ENCODE peak calls at places on chromosomes 3 and 15, in ten cellular contexts. O is naive thymus-derived CD4-positive, alpha-beta T cell; M is SJSA1; W is body of pancreas; A is heart right ventricle; C is suprapubic skin; S is Panc1; I is neuronal stem cell; D is A549; Z is upper lobe of right lung. H is an unnamed sample.

GRCh38 chr3:135970500-135971116 is 5.1 kb downstream of the PPP2R3A start:
- DNase-seq in W (no peak), I (no peak), S (no peak), C (no peak), O (no peak), A (no peak), D (no peak), Z (no peak), M (no peak), H (no peak)

GRCh38 chr3:172520332-172520831 is 2.8 kb downstream of the TNFSF10 start:
- DNase-seq in W (no peak), Z (no peak), C (no peak), M (peak; percentile 59), I (no peak), D (no peak), O (no peak), A (no peak), S (no peak), H (no peak)

GRCh38 chr15:96262097-96262496 is 68.4 kb upstream of the NR2F2 start:
- DNase-seq in O (no peak), I (no peak), M (no peak), D (no peak), S (no peak), A (no peak), W (no peak), Z (no peak), C (no peak), H (no peak)

GRCh38 chr3:25589104-25589782 is 75.5 kb downstream of the TOP2B start:
- DNase-seq in Z (no peak), W (no peak), M (no peak), S (no peak), A (no peak), I (no peak), C (no peak), O (no peak), D (peak; percentile 29), H (no peak)

GRCh38 chr3:99639579-99639978 is 1.2 kb downstream of the COL8A1 start:
- DNase-seq in D (no peak), M (no peak), I (no peak), S (no peak), O (no peak), A (no peak), Z (no peak), C (no peak), W (no peak), H (no peak)

GRCh38 chr3:196134691-196135090 is 52.8 kb upstream of the TFRC start:
- DNase-seq in I (no peak), A (no peak), C (no peak), O (no peak), W (no peak), S (no peak), M (no peak), Z (no peak), D (no peak), H (no peak)

GRCh38 chr3:44842376-44842775 is 19.3 kb upstream of the TMEM42 start:
- DNase-seq in D (no peak), C (no peak), A (no peak), I (no peak), S (no peak), O (no peak), W (no peak), Z (no peak), M (no peak), H (no peak)

GRCh38 chr3:17749705-17750293 is 7.4 kb upstream of the TBC1D5 start:
- DNase-seq in W (no peak), I (no peak), M (no peak), C (no peak), S (no peak), O (no peak), D (no peak), A (no peak), Z (no peak), H (no peak)

GRCh38 chr3:192169332-192169915 is 557.9 kb downstream of the FGF12 start:
- DNase-seq in M (no peak), W (no peak), S (no peak), D (no peak), C (no peak), O (no peak), Z (no peak), A (no peak), I (no peak), H (no peak)

GRCh38 chr3:129409541-129409940 is 18.9 kb downstream of the EFCAB12 start:
- DNase-seq in M (no peak), O (no peak), A (no peak), I (no peak), D (no peak), Z (no peak), W (no peak), S (no peak), C (no peak), H (no peak)

GRCh38 chr3:98740324-98740723 is 22.8 kb upstream of the ST3GAL6 start:
- DNase-seq in C (no peak), Z (no peak), S (no peak), M (no peak), A (no peak), W (no peak), O (no peak), D (no peak), I (no peak), H (no peak)

GRCh38 chr3:156285626-156286025 is 165.2 kb downstream of the KCNAB1 start:
- DNase-seq in C (no peak), A (no peak), Z (no peak), W (no peak), D (no peak), I (no peak), O (no peak), M (no peak), S (no peak), H (no peak)

GRCh38 chr3:156290917-156291268 is 170.5 kb downstream of the KCNAB1 start:
- DNase-seq in S (no peak), O (no peak), D (no peak), C (no peak), I (no peak), M (no peak), A (no peak), Z (no peak), W (no peak), H (no peak)

GRCh38 chr3:156293566-156293965 is 173.2 kb downstream of the KCNAB1 start:
- DNase-seq in Z (no peak), A (no peak), D (no peak), W (no peak), O (no peak), M (no peak), I (no peak), C (no peak), S (no peak), H (no peak)

DNA sequence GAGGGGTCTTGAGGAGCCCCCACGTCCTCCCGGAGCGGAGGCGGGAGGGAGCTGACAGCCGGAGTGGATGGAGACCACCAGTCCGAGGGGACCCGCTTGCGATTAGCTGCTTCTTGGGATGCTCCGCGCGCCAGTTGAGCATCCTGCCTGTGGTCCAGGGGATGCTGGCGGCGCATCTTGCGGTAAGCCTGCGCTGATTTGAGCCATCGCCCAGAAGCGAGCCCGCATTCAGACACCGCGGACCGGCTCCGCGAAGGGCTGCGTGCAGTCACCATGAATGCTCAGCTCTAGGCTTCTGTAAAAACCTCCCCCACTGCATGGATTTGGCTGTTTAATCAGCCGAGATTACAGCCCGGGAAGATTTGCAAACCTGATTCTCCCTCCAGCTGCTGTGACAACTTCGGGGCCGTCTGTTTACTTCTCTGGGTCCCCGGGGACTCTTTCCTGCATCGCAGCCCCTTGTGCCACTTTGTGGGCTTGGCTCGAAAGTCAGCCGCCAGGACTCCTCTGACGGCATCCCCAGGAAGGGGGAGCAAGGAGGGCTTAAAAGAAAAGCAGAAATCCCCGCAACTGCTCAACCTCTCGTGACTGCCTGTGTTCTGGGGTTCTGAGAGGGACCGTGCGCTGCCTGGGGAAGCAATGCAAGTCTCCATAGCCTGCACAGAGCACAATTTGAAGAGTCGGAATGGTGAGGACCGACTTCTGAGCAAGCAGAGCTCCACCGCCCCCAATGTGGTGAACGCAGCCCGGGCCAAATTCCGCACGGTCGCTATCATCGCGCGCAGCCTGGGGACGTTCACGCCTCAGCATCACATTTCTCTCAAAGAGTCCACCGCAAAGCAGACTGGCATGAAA is 171.1 kb downstream of the KCNAB1 start:
- DNase-seq in I (peak; percentile 32), S (no peak), D (no peak), Z (no peak), M (no peak), C (no peak), O (no peak), A (no peak), W (peak; percentile 13), H (no peak)
- H3K4me3 ChIP-seq in I (peak overlapping the region; percentile 76), S (peak overlapping the region; percentile 36), D (no peak overlapping the region), Z (peak overlapping the region; percentile 27), M (peak overlapping the region; percentile 19), C (peak overlapping the region; percentile 37), O (no peak overlapping the region), A (peak overlapping the region; percentile 48), W (no peak overlapping the region), H (no peak overlapping the region)

GRCh38 chr15:26806161-26806560 is 33.3 kb upstream of the GABRB3 start:
- DNase-seq in M (no peak), Z (no peak), S (no peak), C (no peak), D (no peak), A (no peak), O (no peak), I (no peak), W (peak; percentile 61), H (no peak)

GRCh38 chr15:26805470-26805869 is 32.6 kb upstream of the GABRB3 start:
- DNase-seq in S (no peak), M (no peak), A (no peak), I (no peak), Z (no peak), C (no peak), D (no peak), O (no peak), W (no peak), H (no peak)

GRCh38 chr15:26804063-26804804 is 31.4 kb upstream of the GABRB3 start:
- DNase-seq in W (no peak), D (no peak), I (no peak), Z (no peak), O (no peak), S (no peak), M (no peak), A (no peak), C (no peak), H (no peak)

GRCh38 chr15:26807517-26808427 is 34.9 kb upstream of the GABRB3 start:
- DNase-seq in S (no peak), D (no peak), W (no peak), Z (no peak), M (no peak), O (no peak), I (no peak), A (no peak), C (no peak), H (no peak)

GRCh38 chr15:26806574-26806973 is 33.7 kb upstream of the GABRB3 start:
- DNase-seq in M (no peak), C (no peak), Z (no peak), D (no peak), A (no peak), O (no peak), W (no peak), S (no peak), I (no peak), H (no peak)
- H3K9me3 ChIP-seq in M (peaks cover 2% of the 10 kb centered on the region), C (no peaks in the 10 kb centered on the region), Z (no peaks in the 10 kb centered on the region), D (no peaks in the 10 kb centered on the region), A (no peaks in the 10 kb centered on the region), O (no peaks in the 10 kb centered on the region), W (no peaks in the 10 kb centered on the region), S (no peaks in the 10 kb centered on the region), I (no peaks in the 10 kb centered on the region), H (no peaks in the 10 kb centered on the region)

GRCh38 chr15:72237286-72238224 is 6.6 kb upstream of the PKM start:
- DNase-seq in O (peak; percentile 78), S (peak; percentile 89), I (no peak), M (peak; percentile 94), Z (no peak), A (peak; percentile 25), W (no peak), D (peak; percentile 97), C (peak; percentile 91), H (peak; percentile 87)
- H3K4me3 ChIP-seq in O (no peak overlapping the region), S (no peak overlapping the region), I (no peak overlapping the region), M (peak overlapping the region; percentile 30), Z (no peak overlapping the region), A (no peak overlapping the region), W (no peak overlapping the region), D (peak overlapping the region; percentile 46), C (peak overlapping the region; percentile 2), H (peak overlapping the region; percentile 86)

GRCh38 chr3:28951773-28952556 is 328.9 kb upstream of the RBMS3 start:
- DNase-seq in S (no peak), C (no peak), A (no peak), M (no peak), O (no peak), Z (no peak), D (no peak), I (no peak), W (no peak), H (no peak)
- H3K9me3 ChIP-seq in S (no peaks in the 10 kb centered on the region), C (no peaks in the 10 kb centered on the region), A (no peaks in the 10 kb centered on the region), M (no peaks in the 10 kb centered on the region), O (no peaks in the 10 kb centered on the region), Z (no peaks in the 10 kb centered on the region), D (no peaks in the 10 kb centered on the region), I (peaks cover 4% of the 10 kb centered on the region), W (no peaks in the 10 kb centered on the region), H (no peaks in the 10 kb centered on the region)

H was measured in PC-9.